ENCODE peak calls at places on chromosomes 11 and 22, in seven cellular contexts. One of them, this sample, is unnamed.

GRCh38 chr11:98601181-98601773 is 419.5 kb upstream of the CNTN5 start:
- DNase-seq in M059J: peak; percentile 40
- DNase-seq in OCI-LY7: no peak
- DNase-seq in KG1: peak; percentile 34
- DNase-seq in left cardiac atrium: peak; percentile 34
- DNase-seq in IMR-90: no peak
- DNase-seq in MM.1S: peak; percentile 18
- DNase-seq in this sample: peak; percentile 0

GRCh38 chr11:42043312-42043711 is 583.9 kb upstream of the LRRC4C start:
- DNase-seq in KG1: no peak
- DNase-seq in M059J: peak; percentile 12
- DNase-seq in MM.1S: no peak
- DNase-seq in IMR-90: no peak
- DNase-seq in left cardiac atrium: no peak
- DNase-seq in OCI-LY7: no peak
- DNase-seq in this sample: no peak

GRCh38 chr22:39253427-39254070 is 8.8 kb upstream of the PDGFB start:
- DNase-seq in left cardiac atrium: peak; percentile 70
- DNase-seq in M059J: peak; percentile 92
- DNase-seq in OCI-LY7: no peak
- DNase-seq in KG1: no peak
- DNase-seq in IMR-90: peak; percentile 89
- DNase-seq in MM.1S: peak; percentile 42
- DNase-seq in this sample: peak; percentile 86

GRCh38 chr11:17443000-17443399 is 33.6 kb downstream of the ABCC8 start:
- DNase-seq in IMR-90: no peak
- DNase-seq in OCI-LY7: no peak
- DNase-seq in left cardiac atrium: no peak
- DNase-seq in M059J: no peak
- DNase-seq in KG1: no peak
- DNase-seq in MM.1S: no peak
- DNase-seq in this sample: no peak

GRCh38 chr22:37731804-37732471 is 35.1 kb downstream of the TRIOBP start:
- DNase-seq in M059J: no peak
- DNase-seq in MM.1S: no peak
- DNase-seq in OCI-LY7: peak; percentile 31
- DNase-seq in IMR-90: no peak
- DNase-seq in left cardiac atrium: no peak
- DNase-seq in KG1: peak; percentile 14
- DNase-seq in this sample: no peak

GRCh38 chr11:68968306-68969255 is 12.2 kb downstream of the MRGPRD start:
- DNase-seq in left cardiac atrium: no peak
- DNase-seq in OCI-LY7: no peak
- DNase-seq in IMR-90: no peak
- DNase-seq in KG1: no peak
- DNase-seq in MM.1S: no peak
- DNase-seq in M059J: no peak
- DNase-seq in this sample: no peak

GRCh38 chr22:42116848-42117424 is 13.7 kb downstream of the CYP2D6 start:
- DNase-seq in MM.1S: no peak
- DNase-seq in IMR-90: peak; percentile 4
- DNase-seq in M059J: no peak
- DNase-seq in left cardiac atrium: no peak
- DNase-seq in OCI-LY7: peak; percentile 16
- DNase-seq in KG1: no peak
- DNase-seq in this sample: no peak

GRCh38 chr22:36873614-36874308 is 13.0 kb downstream of the NCF4 start:
- DNase-seq in OCI-LY7: peak; percentile 33
- DNase-seq in KG1: peak; percentile 16
- DNase-seq in left cardiac atrium: peak; percentile 39
- DNase-seq in M059J: peak; percentile 86
- DNase-seq in MM.1S: peak; percentile 92
- DNase-seq in IMR-90: peak; percentile 45
- DNase-seq in this sample: peak; percentile 27

GRCh38 chr11:1449516-1450270 is 36.9 kb downstream of the MOB2 start:
- DNase-seq in KG1: no peak
- DNase-seq in MM.1S: no peak
- DNase-seq in OCI-LY7: no peak
- DNase-seq in IMR-90: no peak
- DNase-seq in left cardiac atrium: no peak
- DNase-seq in M059J: no peak
- DNase-seq in this sample: no peak

GRCh38 chr11:9313648-9314290 is 624 bp downstream of the TMEM41B start:
- DNase-seq in left cardiac atrium: no peak
- DNase-seq in MM.1S: peak; percentile 27
- DNase-seq in KG1: no peak
- DNase-seq in OCI-LY7: peak; percentile 52
- DNase-seq in M059J: peak; percentile 31
- DNase-seq in IMR-90: peak; percentile 8
- DNase-seq in this sample: peak; percentile 6

This sample was measured in A172.